ENCODE peak calls at places on chromosomes 2 and 18, in nine cellular contexts. S is Right ventricle myocardium superior, Y is body of pancreas, R is mammary epithelial cell, V is Caki2, W is COR-L47, O is HL-60, Z is psoas muscle, J is frontal cortex. K is an unnamed sample.

GRCh38 chr2:234853739-234854138 is 98.1 kb upstream of the SH3BP4 start:
- DNase-seq in S (no peak), Y (no peak), R (no peak), V (no peak), W (no peak), O (no peak), Z (no peak), J (no peak), K (no peak)

GRCh38 chr18:48639772-48640432 is 101.1 kb downstream of the CTIF start:
- DNase-seq in S (no peak), Y (no peak), R (peak), V (no peak), W (no peak), O (no peak), Z (no peak), J (no peak), K (peak)

GRCh38 chr18:34710430-34711386 is 610 bp downstream of the DTNA start:
- DNase-seq in S (no peak), Y (no peak), R (no peak), V (no peak), W (peak), O (no peak), Z (no peak), J (no peak), K (no peak)

GRCh38 chr2:121860033-121860810 is 104.8 kb downstream of the TSN start:
- DNase-seq in S (no peak), Y (no peak), R (peak), V (peak), W (no peak), O (no peak), Z (no peak), J (no peak), K (no peak)

GRCh38 chr18:23238651-23239349 is 103.5 kb downstream of the CABLES1 start:
- DNase-seq in S (no peak), Y (no peak), R (no peak), V (no peak), W (no peak), O (no peak), Z (no peak), J (no peak), K (no peak)

GRCh38 chr2:141767051-141767450 is 363.8 kb downstream of the LRP1B start:
- DNase-seq in S (no peak), Y (no peak), R (peak), V (peak), W (no peak), O (no peak), Z (no peak), J (peak), K (no peak)

GRCh38 chr2:133476931-133477613 is 91.2 kb downstream of the NCKAP5 start:
- DNase-seq in S (no peak), Y (no peak), R (no peak), V (no peak), W (no peak), O (no peak), Z (no peak), J (no peak), K (no peak)

GRCh38 chr2:157726946-157727345 is 98.3 kb upstream of the ACVR1C start:
- DNase-seq in S (no peak), Y (no peak), R (peak), V (no peak), W (no peak), O (no peak), Z (no peak), J (no peak), K (no peak)

GRCh38 chr18:79567481-79568147 is 112.0 kb upstream of the CTDP1 start:
- DNase-seq in S (peak), Y (no peak), R (peak), V (no peak), W (no peak), O (no peak), Z (peak), J (no peak), K (no peak)

GRCh38 chr18:60895181-60895580 is 438.0 kb upstream of the CDH20 start:
- DNase-seq in S (no peak), Y (no peak), R (peak), V (peak), W (no peak), O (no peak), Z (no peak), J (no peak), K (no peak)

GRCh38 chr2:168137510-168138180 is 109.8 kb downstream of the STK39 start:
- DNase-seq in S (no peak), Y (no peak), R (no peak), V (no peak), W (no peak), O (no peak), Z (no peak), J (no peak), K (peak)

GRCh38 chr2:219946021-219946420 is 318.6 kb downstream of the SLC4A3 start:
- DNase-seq in S (no peak), Y (no peak), R (no peak), V (no peak), W (no peak), O (no peak), Z (no peak), J (no peak), K (no peak)

GRCh38 chr2:10613263-10613662 is 76.5 kb downstream of the NOL10 start:
- DNase-seq in S (no peak), Y (no peak), R (no peak), V (no peak), W (no peak), O (no peak), Z (no peak), J (no peak), K (no peak)

GRCh38 chr2:206723288-206723687 is 5.1 kb upstream of the DYTN start:
- DNase-seq in S (no peak), Y (no peak), R (no peak), V (no peak), W (no peak), O (no peak), Z (no peak), J (no peak), K (no peak)

GRCh38 chr2:150403457-150403856 is 84.0 kb downstream of the RND3 start:
- DNase-seq in S (no peak), Y (no peak), R (no peak), V (no peak), W (no peak), O (no peak), Z (no peak), J (no peak), K (peak)

GRCh38 chr18:2979871-2980606 is 32.9 kb downstream of the LPIN2 start:
- DNase-seq in S (no peak), Y (no peak), R (no peak), V (peak), W (no peak), O (peak), Z (no peak), J (no peak), K (no peak)

GRCh38 chr18:14974088-14974487 is 226.1 kb downstream of the ANKRD30B start:
- DNase-seq in S (no peak), Y (no peak), R (peak), V (no peak), W (no peak), O (no peak), Z (no peak), J (no peak), K (peak)

GRCh38 chr2:19362094-19362649 is 3.7 kb upstream of the OSR1 start:
- DNase-seq in S (no peak), Y (no peak), R (peak), V (peak), W (no peak), O (no peak), Z (peak), J (peak), K (peak)

GRCh38 chr18:58391113-58391892 is 237.6 kb downstream of the ALPK2 start:
- DNase-seq in S (no peak), Y (no peak), R (no peak), V (no peak), W (no peak), O (no peak), Z (no peak), J (no peak), K (no peak)

GRCh38 chr2:196314780-196315179 is 143.4 kb upstream of the STK17B start:
- DNase-seq in S (no peak), Y (no peak), R (no peak), V (peak), W (no peak), O (no peak), Z (no peak), J (no peak), K (peak)

GRCh38 chr2:103615706-103616105 is 853.9 kb downstream of the TMEM182 start:
- DNase-seq in S (no peak), Y (no peak), R (no peak), V (no peak), W (no peak), O (no peak), Z (no peak), J (no peak), K (no peak)

GRCh38 chr2:29343830-29344229 is 228.6 kb downstream of the CLIP4 start:
- DNase-seq in S (no peak), Y (no peak), R (no peak), V (no peak), W (no peak), O (no peak), Z (no peak), J (no peak), K (peak)

GRCh38 chr2:53202063-53202462 is 565.5 kb upstream of the CHAC2 start:
- DNase-seq in S (no peak), Y (peak), R (peak), V (peak), W (peak), O (no peak), Z (no peak), J (no peak), K (peak)

GRCh38 chr2:210477496-210477895 is 937 bp upstream of the LANCL1 start:
- DNase-seq in S (no peak), Y (no peak), R (peak), V (peak), W (no peak), O (peak), Z (no peak), J (peak), K (no peak)

GRCh38 chr2:45345331-45346305 is 265.4 kb downstream of the SRBD1 start:
- DNase-seq in S (no peak), Y (no peak), R (no peak), V (no peak), W (peak), O (no peak), Z (no peak), J (no peak), K (peak)

GRCh38 chr2:140349695-140350094 is 1569.5 kb upstream of the NXPH2 start:
- DNase-seq in S (no peak), Y (no peak), R (no peak), V (no peak), W (no peak), O (no peak), Z (no peak), J (no peak), K (no peak)

GRCh38 chr18:51068111-51068510 is 38.1 kb downstream of the SMAD4 start:
- DNase-seq in S (no peak), Y (no peak), R (peak), V (no peak), W (no peak), O (no peak), Z (no peak), J (no peak), K (no peak)

K was measured in HT-29.